ENCODE peak calls at places on chromosomes 2 and 18, in four cellular contexts. W, R, Y and C are unnamed samples.

GRCh38 chr18:41466436-41467160 is 488.4 kb upstream of the PIK3C3 start:
- DNase-seq in Y (no peak), W (no peak), R (no peak), C (no peak)

GRCh38 chr2:239927424-239927981 is 97.6 kb downstream of the NDUFA10 start:
- DNase-seq in W (no peak), R (peak; percentile 35), Y (peak; percentile 14), C (peak; percentile 75)

GRCh38 chr2:239463541-239464165 is 62.8 kb upstream of the HDAC4 start:
- DNase-seq in R (no peak), Y (no peak), W (no peak), C (no peak)

GRCh38 chr18:183769-184168 is 25.4 kb downstream of the USP14 start:
- DNase-seq in R (no peak), Y (no peak), W (no peak), C (no peak)

GRCh38 chr2:221420245-221420644 is 151.9 kb downstream of the EPHA4 start:
- DNase-seq in R (no peak), W (no peak), Y (no peak), C (no peak)

GRCh38 chr18:39454866-39455265 is 1889.3 kb upstream of the CELF4 start:
- DNase-seq in R (no peak), W (no peak), Y (no peak), C (no peak)

GRCh38 chr2:9236867-9237266 is 30.3 kb downstream of the ASAP2 start:
- DNase-seq in R (no peak), W (no peak), Y (peak; percentile 46), C (no peak)

GRCh38 chr18:44839239-44839666 is 158.6 kb downstream of the SETBP1 start:
- DNase-seq in R (no peak), Y (peak; percentile 71), W (peak; percentile 95), C (no peak)

GRCh38 chr2:223383315-223383714 is 218.8 kb downstream of the SCG2 start:
- DNase-seq in Y (no peak), W (no peak), R (no peak), C (no peak)

GRCh38 chr18:77071711-77072292 is 60.8 kb downstream of the MBP start:
- DNase-seq in R (no peak), Y (no peak), W (no peak), C (no peak)

GRCh38 chr2:1750935-1751767 is 6.8 kb upstream of the PXDN start:
- DNase-seq in Y (peak; percentile 63), R (peak; percentile 63), W (peak; percentile 18), C (peak; percentile 28)

GRCh38 chr2:127400533-127400896 is 12.7 kb upstream of the MAP3K2 start:
- DNase-seq in Y (no peak), W (no peak), R (no peak), C (no peak)

GRCh38 chr18:61335737-61336555 is 2.7 kb downstream of the CDH20 start:
- DNase-seq in W (no peak), Y (no peak), R (no peak), C (no peak)

GRCh38 chr2:241272298-241272721 is 43.2 kb downstream of the HDLBP start:
- DNase-seq in R (no peak), W (no peak), Y (peak; percentile 41), C (no peak)

GRCh38 chr18:13809025-13809384 is 14.9 kb upstream of the MC5R start:
- DNase-seq in W (no peak), Y (no peak), R (no peak), C (no peak)